ENCODE peak calls at places on chromosomes 4 and X, in four cellular contexts. R, X, M and B are unnamed samples.

GRCh38 chr4:5890063-5890727 is 2.7 kb downstream of the CRMP1 start:
- DNase-seq in R (peak; percentile 30), X (no peak), M (no peak), B (no peak)

GRCh38 chr4:110071466-110071865 is 126.9 kb downstream of the ELOVL6 start:
- DNase-seq in M (no peak), X (no peak), R (no peak), B (no peak)

GRCh38 chr4:174494146-174494545 is 28.1 kb downstream of the HPGD start:
- DNase-seq in M (no peak), X (no peak), R (no peak), B (no peak)

GRCh38 chr4:98284640-98285046 is 23.5 kb downstream of the RAP1GDS1 start:
- DNase-seq in M (peak; percentile 32), X (no peak), R (peak; percentile 34), B (no peak)

GRCh38 chr4:6732441-6733357 is 16.7 kb downstream of the BLOC1S4 start:
- DNase-seq in M (peak; percentile 91), X (peak; percentile 82), R (peak; percentile 94), B (no peak)

GRCh38 chr4:7904108-7904516 is 35.5 kb downstream of the AFAP1 start:
- DNase-seq in M (peak; percentile 81), X (no peak), R (peak; percentile 89), B (no peak)

GRCh38 chrX:40945366-40945713 is 139.9 kb upstream of the USP9X start:
- DNase-seq in M (peak; percentile 89), X (no peak), R (peak; percentile 87), B (peak; percentile 44)

GRCh38 chr4:158770671-158771070 is 1.8 kb downstream of the FNIP2 start:
- DNase-seq in R (no peak), X (no peak), M (no peak), B (no peak)

GRCh38 chr4:23084559-23085248 is 392.0 kb downstream of the GBA3 start:
- DNase-seq in M (peak; percentile 1), X (no peak), R (no peak), B (no peak)

GRCh38 chr4:38837849-38838248 is 18.8 kb downstream of the TLR6 start:
- DNase-seq in M (peak; percentile 56), X (no peak), R (peak; percentile 59), B (no peak)

GRCh38 chrX:54825716-54826428 is 18.3 kb downstream of the MAGED2 start:
- DNase-seq in M (peak; percentile 36), X (no peak), R (peak; percentile 7), B (no peak)

GRCh38 chr4:7970031-7970946 is 30.6 kb upstream of the AFAP1 start:
- DNase-seq in M (no peak), R (peak; percentile 58), X (no peak), B (peak; percentile 68)

GRCh38 chrX:40543661-40544328 is 37.0 kb upstream of the ATP6AP2 start:
- DNase-seq in R (peak; percentile 71), M (peak; percentile 60), X (no peak), B (peak; percentile 49)

GRCh38 chr4:23149815-23150214 is 457.1 kb downstream of the GBA3 start:
- DNase-seq in X (no peak), R (no peak), M (no peak), B (no peak)

GRCh38 chr4:40251366-40251765 is 54.5 kb downstream of the RHOH start:
- DNase-seq in M (peak; percentile 81), R (no peak), X (no peak), B (no peak)

GRCh38 chr4:136524039-136524438 is 1008.3 kb downstream of the PCDH18 start:
- DNase-seq in M (no peak), R (no peak), X (no peak), B (no peak)

GRCh38 chr4:42654606-42655005 is 2.3 kb downstream of the ATP8A1 start:
- DNase-seq in R (peak; percentile 50), M (peak; percentile 92), X (peak; percentile 19), B (peak; percentile 59)

GRCh38 chr4:37471971-37472370 is 214.2 kb downstream of the RELL1 start:
- DNase-seq in R (no peak), M (no peak), X (no peak), B (no peak)

GRCh38 chrX:1595711-1596060 is 4.3 kb downstream of the AKAP17A start:
- DNase-seq in R (no peak), M (no peak), X (no peak), B (no peak)

GRCh38 chrX:1592128-1592862 is 891 bp downstream of the AKAP17A start:
- DNase-seq in M (peak; percentile 24), R (peak; percentile 5), X (no peak), B (peak; percentile 55)

GRCh38 chrX:1592863-1593201 is 1.4 kb downstream of the AKAP17A start:
- DNase-seq in M (no peak), R (peak; percentile 21), X (no peak), B (no peak)

GRCh38 chrX:1591863-1592127 is 391 bp downstream of the AKAP17A start:
- DNase-seq in R (no peak), X (no peak), M (no peak), B (no peak)

DNA sequence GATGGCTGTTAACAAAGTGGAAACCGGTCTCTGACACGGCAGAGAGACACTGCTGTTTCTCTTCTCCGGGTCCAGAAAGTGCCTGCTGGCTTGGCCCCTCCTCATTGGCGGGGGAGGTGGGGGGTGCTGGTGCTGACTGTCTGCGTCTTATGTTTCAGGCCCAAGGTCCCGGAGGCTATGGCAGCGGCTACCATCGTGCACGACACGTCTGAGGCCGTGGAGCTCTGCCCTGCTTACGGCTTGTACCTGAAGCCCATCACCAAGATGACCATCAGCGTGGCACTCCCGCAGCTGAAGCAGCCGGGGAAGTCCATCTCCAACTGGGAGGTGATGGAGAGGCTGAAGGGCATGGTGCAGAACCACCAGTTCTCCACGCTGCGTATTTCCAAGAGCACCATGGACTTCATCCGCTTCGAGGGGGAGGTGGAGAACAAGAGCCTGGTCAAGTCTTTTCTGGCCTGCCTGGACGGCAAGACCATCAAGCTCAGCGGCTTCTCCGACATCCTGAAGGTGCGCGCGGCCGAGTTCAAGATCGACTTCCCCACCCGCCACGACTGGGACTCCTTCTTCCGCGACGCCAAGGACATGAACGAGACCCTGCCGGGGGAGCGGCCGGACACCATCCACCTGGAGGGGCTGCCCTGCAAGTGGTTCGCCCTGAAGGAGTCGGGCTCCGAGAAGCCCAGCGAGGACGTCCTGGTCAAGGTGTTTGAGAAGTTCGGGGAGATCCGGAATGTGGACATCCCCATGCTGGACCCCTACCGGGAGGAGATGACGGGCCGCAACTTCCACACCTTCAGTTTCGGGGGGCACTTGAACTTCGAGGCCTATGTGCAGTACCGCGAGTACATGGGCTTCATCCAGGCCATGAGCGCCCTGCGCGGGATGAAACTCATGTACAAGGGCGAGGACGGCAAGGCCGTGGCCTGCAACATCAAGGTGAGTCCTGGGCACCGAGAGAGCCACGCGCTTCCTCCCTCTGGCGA is 2.2 kb downstream of the AKAP17A start:
- DNase-seq in M (no peak), R (no peak), X (no peak), B (no peak)
- H3K4me3 ChIP-seq in M (peak overlapping the region; percentile 82), R (peak overlapping the region; percentile 95), X (peak overlapping the region; percentile 77), B (peak overlapping the region; percentile 86)

GRCh38 chrX:24154490-24155034 is 5.0 kb downstream of the ZFX start:
- DNase-seq in X (no peak), M (no peak), R (peak; percentile 28), B (no peak)
- H3K4me3 ChIP-seq in X (no peak overlapping the region), M (no peak overlapping the region), R (no peak overlapping the region), B (no peak overlapping the region)

DNA sequence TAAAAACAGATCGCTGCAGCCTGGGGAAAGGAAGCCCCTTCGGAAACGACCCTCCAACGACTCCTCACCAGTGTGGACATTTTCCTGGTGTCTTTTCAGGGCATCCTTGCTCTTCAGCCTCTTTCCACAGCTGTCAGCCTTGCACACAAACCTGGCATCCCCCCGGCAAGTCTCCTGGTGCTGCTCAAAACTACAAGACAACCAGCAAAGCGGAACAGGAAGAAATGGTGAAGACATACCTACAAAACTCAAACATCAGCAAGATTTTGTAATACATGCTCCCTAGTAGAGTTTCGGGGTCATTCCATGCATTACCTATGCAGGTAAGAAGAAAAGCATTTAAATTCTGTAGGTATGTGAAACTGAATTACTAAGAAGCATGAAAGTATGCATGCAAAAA is 106.1 kb downstream of the PRDM5 start:
- DNase-seq in X (no peak), M (no peak), R (no peak), B (no peak)
- H3K4me3 ChIP-seq in X (no peak overlapping the region), M (peak overlapping the region; percentile 30), R (no peak overlapping the region), B (no peak overlapping the region)

DNA sequence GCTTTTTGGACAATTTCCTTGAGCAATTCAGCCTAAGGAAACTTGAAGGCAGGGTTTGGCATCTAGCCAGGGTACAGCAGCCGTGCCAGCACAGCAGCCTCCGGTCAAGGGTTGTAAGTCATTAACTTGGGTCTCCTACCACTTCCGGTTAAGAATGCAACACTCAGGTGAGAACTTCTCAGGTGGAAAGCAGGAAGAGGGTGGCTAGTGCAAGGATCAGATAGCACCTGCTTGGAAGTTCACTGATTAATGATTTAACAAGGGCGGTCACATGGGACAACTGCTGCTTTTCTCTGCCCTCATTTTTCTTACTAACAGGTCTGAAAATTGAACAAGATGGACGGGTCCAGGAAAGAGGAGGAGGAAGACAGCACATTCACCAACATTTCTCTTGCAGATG is 30.1 kb upstream of the SCOC start:
- DNase-seq in X (no peak), M (no peak), R (no peak), B (peak; percentile 6)
- H3K4me3 ChIP-seq in X (no peak overlapping the region), M (no peak overlapping the region), R (no peak overlapping the region), B (no peak overlapping the region)

DNA sequence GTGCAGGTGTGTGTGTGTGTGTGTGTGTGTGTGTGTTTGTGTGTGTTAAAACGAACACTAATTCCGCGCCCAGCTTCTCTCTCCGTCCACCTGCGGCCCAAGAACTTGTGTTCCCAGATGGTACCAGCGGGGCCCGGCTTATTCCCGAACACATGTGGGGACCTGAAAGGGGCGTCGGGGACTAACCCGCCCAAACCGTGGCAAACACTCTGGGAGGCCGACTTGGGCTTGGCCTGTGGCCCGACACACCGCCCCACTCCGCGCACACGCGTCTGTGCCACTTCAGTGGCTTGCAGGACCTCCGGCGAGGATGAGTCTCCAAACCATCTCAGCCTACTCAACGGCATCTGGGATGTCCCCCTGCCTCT is 870 bp upstream of the HHIP start:
- DNase-seq in X (peak; percentile 16), M (no peak), R (no peak), B (no peak)
- H3K4me3 ChIP-seq in X (peak overlapping the region; percentile 62), M (peak overlapping the region; percentile 30), R (peak overlapping the region; percentile 88), B (no peak overlapping the region)

GRCh38 chrX:826026-826425 is 195.4 kb downstream of the SHOX start:
- DNase-seq in M (peak; percentile 49), R (no peak), X (no peak), B (no peak)
- H3K4me3 ChIP-seq in M (no peak overlapping the region), R (no peak overlapping the region), X (no peak overlapping the region), B (no peak overlapping the region)